ENCODE peak calls at places on chromosomes 16 and 17, in five cellular contexts. W, K, G, H and A are unnamed samples.

GRCh38 chr17:41530062-41531048 is 2.2 kb upstream of the KRT19 start:
- DNase-seq in W (peak; percentile 85), K (no peak), G (no peak), H (peak; percentile 49), A (peak; percentile 86)

GRCh38 chr16:53449816-53450517 is 15.7 kb downstream of the RBL2 start:
- DNase-seq in W (no peak), K (no peak), G (no peak), H (no peak), A (no peak)

GRCh38 chr17:81890447-81891302 is 711 bp downstream of the ALYREF start:
- DNase-seq in W (no peak), K (no peak), G (no peak), H (no peak), A (no peak)

GRCh38 chr16:13108126-13108525 is 206.7 kb downstream of the SHISA9 start:
- DNase-seq in W (no peak), K (no peak), G (no peak), H (no peak), A (no peak)

GRCh38 chr17:9370464-9370863 is 205.2 kb downstream of the STX8 start:
- DNase-seq in W (peak; percentile 66), K (no peak), G (no peak), H (no peak), A (no peak)

GRCh38 chr17:26765860-26766709 is 527.8 kb upstream of the WSB1 start:
- DNase-seq in W (no peak), K (no peak), G (no peak), H (no peak), A (no peak)

GRCh38 chr17:4789701-4789950 is 862 bp downstream of the GLTPD2 start:
- DNase-seq in W (no peak), K (peak; percentile 38), G (no peak), H (no peak), A (no peak)

GRCh38 chr17:55969577-55969976 is 183.7 kb upstream of the ANKFN1 start:
- DNase-seq in W (no peak), K (no peak), G (no peak), H (no peak), A (no peak)

GRCh38 chr17:45052052-45052772 is 780 bp upstream of the DCAKD start:
- DNase-seq in W (peak; percentile 51), K (peak; percentile 23), G (peak; percentile 30), H (no peak), A (no peak)

GRCh38 chr17:68792042-68792685 is 163.0 kb downstream of the ABCA8 start:
- DNase-seq in W (peak; percentile 84), K (no peak), G (no peak), H (peak; percentile 81), A (no peak)

GRCh38 chr16:3963203-3963602 is 82.7 kb upstream of the CREBBP start:
- DNase-seq in W (no peak), K (no peak), G (peak; percentile 47), H (no peak), A (no peak)

GRCh38 chr16:72836985-72837384 is 210.9 kb downstream of the ZFHX3 start:
- DNase-seq in W (no peak), K (no peak), G (no peak), H (no peak), A (no peak)

GRCh38 chr17:44830359-44831269 is 527 bp upstream of the GJC1 start:
- DNase-seq in W (no peak), K (no peak), G (no peak), H (no peak), A (no peak)

GRCh38 chr17:75689441-75689873 is 22.3 kb downstream of the SAP30BP start:
- DNase-seq in W (no peak), K (peak; percentile 48), G (peak; percentile 36), H (no peak), A (no peak)

GRCh38 chr17:79045830-79046500 is 22.0 kb downstream of the C1QTNF1 start:
- DNase-seq in W (peak; percentile 73), K (peak; percentile 79), G (peak; percentile 42), H (peak; percentile 55), A (no peak)